ENCODE peak calls at places on chromosomes 5 and 9, in four cellular contexts. H is H9, N is iPS-NIHi11, Q is HL-60. X is an unnamed sample.
A peak's percentile ranks its signal among the peaks of the same experiment; 100 is the strongest.

GRCh38 chr9:69577123-69577522 is 95.0 kb downstream of the APBA1 start:
- DNase-seq in H (no peak), N (no peak), Q (no peak), X (no peak)

GRCh38 chr5:133565993-133566392 is 46.3 kb downstream of the FSTL4 start:
- DNase-seq in H (no peak), N (peak; percentile 60), Q (no peak), X (no peak)

GRCh38 chr5:113343343-113343742 is 91.4 kb downstream of the TSSK1B start:
- DNase-seq in H (no peak), N (no peak), Q (no peak), X (no peak)

GRCh38 chr5:137190031-137190430 is 309.1 kb downstream of the SPOCK1 start:
- DNase-seq in H (no peak), N (no peak), Q (no peak), X (no peak)

GRCh38 chr5:59222687-59223511 is 640.0 kb downstream of the RAB3C start:
- DNase-seq in H (no peak), N (no peak), Q (no peak), X (no peak)

GRCh38 chr5:120544043-120544442 is 79.9 kb downstream of the PRR16 start:
- DNase-seq in H (no peak), N (no peak), Q (no peak), X (no peak)

GRCh38 chr5:94911285-94911684 is 292.8 kb downstream of the SLF1 start:
- DNase-seq in H (no peak), N (no peak), Q (no peak), X (no peak)

GRCh38 chr5:132684496-132684895 is 10.7 kb downstream of the IL4 start:
- DNase-seq in H (no peak), N (no peak), Q (no peak), X (no peak)

GRCh38 chr5:52989025-52989780 is at the start of gene ITGA2:
- DNase-seq in H (peak; percentile 73), N (peak; percentile 77), Q (no peak), X (peak; percentile 11)

GRCh38 chr5:64836190-64836750 is 67.5 kb downstream of the CWC27 start:
- DNase-seq in H (no peak), N (no peak), Q (no peak), X (no peak)

GRCh38 chr9:37656936-37657335 is 6.2 kb downstream of the FRMPD1 start:
- DNase-seq in H (no peak), N (no peak), Q (no peak), X (no peak)

GRCh38 chr5:175654807-175655206 is 3.1 kb upstream of the HRH2 start:
- DNase-seq in H (no peak), N (no peak), Q (no peak), X (peak; percentile 48)

GRCh38 chr5:180898621-180899246 is at the start of gene BTNL8:
- DNase-seq in H (no peak), N (no peak), Q (no peak), X (no peak)

GRCh38 chr5:160787247-160787646 is 64.8 kb downstream of the ATP10B start:
- DNase-seq in H (peak; percentile 61), N (peak; percentile 40), Q (peak; percentile 21), X (no peak)

GRCh38 chr5:178533136-178533535 is 57.1 kb downstream of the COL23A1 start:
- DNase-seq in H (no peak), N (no peak), Q (peak; percentile 87), X (no peak)